ENCODE peak calls at places on chromosomes 4 and X, in six cellular contexts. M is body of pancreas, G is WERI-Rb-1, W is testis, Y is lower lobe of right lung, Z is bronchial epithelial cell. F is an unnamed sample.

GRCh38 chr4:54898941-54899340 is 226.5 kb downstream of the KDR start:
- DNase-seq in Z (no peak), G (no peak), Y (no peak), W (no peak), M (no peak), F (no peak)

GRCh38 chr4:146643812-146644401 is 5.2 kb downstream of the POU4F2 start:
- DNase-seq in Z (peak), G (no peak), Y (no peak), M (no peak), W (no peak), F (peak)

GRCh38 chr4:2843909-2844584 is 403 bp downstream of the ADD1 start:
- DNase-seq in Z (no peak), W (peak), G (peak), M (peak), Y (peak), F (no peak)

GRCh38 chrX:14801136-14801535 is 71.7 kb downstream of the FANCB start:
- DNase-seq in M (no peak), Z (peak), Y (no peak), W (no peak), G (no peak), F (no peak)

GRCh38 chr4:69088473-69088872 is 7.8 kb upstream of the UGT2B7 start:
- DNase-seq in W (no peak), G (no peak), Z (no peak), M (no peak), Y (no peak), F (no peak)

GRCh38 chr4:3607690-3608514 is 75.7 kb upstream of the LRPAP1 start:
- DNase-seq in W (peak), Y (no peak), G (peak), Z (no peak), M (no peak), F (no peak)

GRCh38 chr4:165627128-165627527 is 245.9 kb upstream of the TLL1 start:
- DNase-seq in M (no peak), W (no peak), Y (no peak), Z (no peak), G (no peak), F (no peak)

GRCh38 chr4:21304061-21304541 is 603.8 kb downstream of the PACRGL start:
- DNase-seq in M (peak), W (peak), Z (no peak), Y (peak), G (peak), F (no peak)

GRCh38 chr4:4791299-4791798 is 68.1 kb upstream of the MSX1 start:
- DNase-seq in Z (no peak), G (no peak), Y (no peak), M (no peak), W (no peak), F (no peak)

GRCh38 chr4:6105311-6105911 is 87.2 kb upstream of the C4orf50 start:
- DNase-seq in Y (no peak), W (peak), M (no peak), Z (no peak), G (peak), F (no peak)

GRCh38 chr4:8355306-8355705 is 85.2 kb downstream of the ACOX3 start:
- DNase-seq in M (no peak), Y (no peak), G (peak), W (no peak), Z (peak), F (no peak)

GRCh38 chr4:73715659-73716058 is 24.7 kb upstream of the CXCL8 start:
- DNase-seq in G (no peak), W (no peak), Z (no peak), Y (no peak), M (no peak), F (no peak)

GRCh38 chr4:114366368-114366767 is 232.2 kb upstream of the UGT8 start:
- DNase-seq in G (no peak), Z (no peak), Y (no peak), M (no peak), W (no peak), F (no peak)

GRCh38 chr4:116573540-116573939 is 511.8 kb downstream of the TRAM1L1 start:
- DNase-seq in G (no peak), Y (no peak), M (no peak), W (no peak), Z (no peak), F (no peak)

GRCh38 chr4:128604840-128605239 is 204.7 kb upstream of the JADE1 start:
- DNase-seq in M (no peak), G (no peak), Y (no peak), Z (peak), W (no peak), F (no peak)

GRCh38 chrX:30622361-30622760 is 30.9 kb upstream of the GK start:
- DNase-seq in G (no peak), W (no peak), M (no peak), Z (no peak), Y (no peak), F (no peak)

GRCh38 chr4:88296413-88297052 is 12.2 kb upstream of the PPM1K start:
- DNase-seq in Z (no peak), M (no peak), G (no peak), W (no peak), Y (no peak), F (no peak)

GRCh38 chr4:88297725-88298453 is 13.5 kb upstream of the PPM1K start:
- DNase-seq in G (no peak), Z (no peak), Y (no peak), M (peak), W (no peak), F (no peak)

GRCh38 chr4:88295656-88296055 is 11.3 kb upstream of the PPM1K start:
- DNase-seq in Y (no peak), Z (no peak), W (no peak), G (no peak), M (no peak), F (no peak)

DNA sequence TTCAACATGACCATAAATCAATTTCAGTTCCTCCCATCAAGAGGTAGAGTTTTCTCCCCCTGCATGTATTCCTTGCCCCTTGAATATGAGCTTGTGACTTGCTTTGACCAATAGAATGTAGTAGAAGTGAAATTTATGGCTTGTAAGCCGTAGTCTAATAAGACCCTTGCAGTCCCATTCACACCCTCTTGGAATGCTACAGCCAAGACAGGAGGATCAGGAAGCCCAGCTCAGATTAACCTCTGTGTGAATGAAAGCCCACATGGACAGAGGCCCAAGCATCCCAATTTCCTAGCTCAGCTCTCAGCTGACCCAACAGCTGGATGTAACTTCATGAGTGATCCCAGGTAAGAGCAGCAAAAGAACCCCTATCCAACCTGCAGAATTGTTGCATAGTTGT is 12.8 kb upstream of the PPM1K start:
- DNase-seq in W (no peak), Y (no peak), G (no peak), Z (no peak), M (no peak), F (no peak)
- TF ChIP-seq CTCF in W (no peak), Y (no peak), G (no peak), Z (no peak), M (no peak), F (no peak)

GRCh38 chr4:112889199-112889598 is 160.3 kb upstream of the ANK2 start:
- DNase-seq in M (no peak), G (no peak), Y (no peak), W (no peak), Z (no peak), F (no peak)
- H3K4me3 ChIP-seq in M (no peak), G (no peak), Y (no peak), W (no peak), Z (no peak), F (no peak)

DNA sequence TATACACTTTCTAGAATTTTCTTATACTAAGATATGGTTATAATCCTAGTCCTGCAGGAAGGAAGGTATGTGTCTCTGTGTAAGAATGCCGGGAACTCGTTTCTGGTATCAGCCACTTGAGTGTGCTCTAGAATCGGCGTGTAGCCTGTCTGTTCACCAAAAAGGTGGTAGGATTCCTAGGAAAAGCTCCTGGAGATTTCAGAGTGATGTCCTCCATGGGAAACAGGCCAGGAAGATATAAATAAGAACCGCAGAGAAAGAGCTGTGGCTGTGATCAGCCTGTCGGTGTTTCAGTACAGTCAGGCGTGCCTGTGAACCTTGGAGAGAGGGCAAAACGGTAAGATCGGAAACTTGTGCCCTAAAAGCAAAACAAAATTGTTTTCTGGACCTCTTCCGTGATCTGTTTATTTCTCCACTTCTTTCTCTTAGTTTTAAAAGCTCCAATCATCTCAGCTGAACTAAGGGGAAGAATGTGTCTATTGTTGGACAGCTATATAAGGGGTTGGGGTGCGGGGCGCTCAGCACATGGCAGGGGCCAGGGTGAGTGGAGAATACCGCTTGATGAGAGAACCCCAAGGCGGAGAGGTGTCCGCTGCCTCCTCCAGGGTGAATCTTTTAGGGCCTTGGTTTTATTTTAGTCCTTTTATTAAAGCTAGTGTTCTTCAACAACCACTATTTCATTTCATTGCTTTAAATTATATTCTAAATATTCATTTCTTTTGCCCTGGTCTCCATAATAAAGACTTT is 303.8 kb upstream of the TENM3 start:
- DNase-seq in Z (no peak), M (no peak), W (no peak), G (no peak), Y (no peak), F (no peak)
- TF ChIP-seq CTCF in Z (no peak), M (no peak), W (no peak), G (no peak), Y (no peak), F (no peak)

DNA sequence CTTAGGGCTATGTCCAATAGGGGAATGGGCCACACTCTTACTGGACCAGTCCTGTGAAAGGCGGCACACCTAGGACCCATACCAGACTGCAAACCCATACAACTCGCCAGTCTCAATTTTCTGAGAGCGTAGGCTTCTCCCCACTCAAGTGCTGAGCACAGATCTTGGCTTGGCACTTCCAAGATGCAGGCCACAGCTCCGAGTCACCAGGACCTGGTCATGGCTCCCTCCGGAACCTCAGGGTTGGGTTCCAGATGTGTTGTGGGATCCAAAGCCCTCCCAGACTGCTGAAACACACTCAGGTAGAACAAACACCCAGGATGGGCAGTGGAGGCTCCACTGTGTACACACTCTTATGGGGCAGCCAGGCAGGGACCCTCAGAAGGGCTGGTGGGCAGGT is 103.3 kb downstream of the TMEM144 start:
- DNase-seq in M (no peak), Y (no peak), G (no peak), W (no peak), Z (no peak), F (no peak)
- H3K4me3 ChIP-seq in M (no peak), Y (no peak), G (no peak), W (no peak), Z (no peak), F (no peak)

DNA sequence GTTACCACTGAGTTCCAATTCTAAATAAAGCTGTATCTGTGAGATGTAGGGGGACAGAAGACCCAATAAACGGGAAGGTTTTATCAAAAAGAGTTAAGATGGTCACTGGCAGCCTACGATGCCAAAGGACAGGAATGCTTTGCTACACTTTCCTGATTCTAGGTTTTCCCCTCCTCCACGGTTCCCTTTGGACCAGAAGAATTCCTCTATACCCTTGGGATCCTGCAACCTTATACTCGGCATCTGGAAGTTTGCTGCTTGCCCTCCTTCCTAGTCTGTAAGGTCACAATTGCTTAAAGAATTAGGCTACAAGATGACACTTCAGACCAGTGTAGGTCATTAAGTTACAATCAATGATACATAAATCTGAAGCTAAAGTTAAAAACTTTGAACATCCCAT is 64.3 kb downstream of the SCML2 start:
- DNase-seq in Z (no peak), W (no peak), Y (no peak), M (no peak), G (no peak), F (no peak)
- TF ChIP-seq CTCF in Z (no peak), W (no peak), Y (no peak), M (no peak), G (no peak), F (no peak)

GRCh38 chr4:1215347-1216075 is 33.4 kb downstream of the CTBP1 start:
- DNase-seq in Y (no peak), G (no peak), Z (no peak), W (peak), M (no peak), F (no peak)
- H3K4me3 ChIP-seq in Y (no peak), G (no peak), Z (no peak), W (no peak), M (no peak), F (no peak)

F was measured in HFF-Myc.